ENCODE peak calls at places on chromosomes 7 and 10, in six cellular contexts. T is brain microvascular endothelial cell, H is EL, B is adrenal gland, X is kidney epithelial cell, N is ecto neural progenitor cell. Z is an unnamed sample.

GRCh38 chr7:27575647-27576046 is 87.0 kb downstream of the HIBADH start:
- DNase-seq in N (no peak), H (no peak), B (no peak), X (no peak), T (no peak), Z (no peak)

GRCh38 chr7:151592868-151593486 is 73.3 kb upstream of the RHEB start:
- DNase-seq in B (no peak), H (peak; percentile 92), T (peak; percentile 85), N (no peak), X (peak; percentile 96), Z (no peak)

GRCh38 chr7:79786187-79786586 is 332.7 kb upstream of the MAGI2 start:
- DNase-seq in X (no peak), B (no peak), T (no peak), N (no peak), H (no peak), Z (peak; percentile 28)

GRCh38 chr10:77510294-77510693 is 127.3 kb downstream of the KCNMA1 start:
- DNase-seq in T (no peak), N (no peak), B (no peak), H (no peak), X (no peak), Z (no peak)

GRCh38 chr10:20005638-20006037 is 189.4 kb downstream of the PLXDC2 start:
- DNase-seq in T (no peak), X (no peak), H (no peak), B (no peak), N (no peak), Z (no peak)

GRCh38 chr7:25710954-25711353 is 441.0 kb upstream of the NFE2L3 start:
- DNase-seq in X (no peak), H (no peak), N (no peak), T (no peak), B (no peak), Z (no peak)

GRCh38 chr10:13924020-13924725 is 337.4 kb downstream of the PRPF18 start:
- DNase-seq in N (no peak), B (no peak), T (peak; percentile 91), X (peak; percentile 78), H (peak; percentile 92), Z (no peak)

GRCh38 chr7:29319719-29320521 is 125.3 kb downstream of the CHN2 start:
- DNase-seq in B (no peak), H (no peak), T (no peak), N (no peak), X (no peak), Z (peak; percentile 64)

GRCh38 chr10:104680467-104681401 is 39.6 kb downstream of the SORCS3 start:
- DNase-seq in B (no peak), N (peak; percentile 70), T (no peak), H (peak; percentile 3), X (peak; percentile 23), Z (peak; percentile 86)

GRCh38 chr7:136919820-136920219 is 51.4 kb downstream of the CHRM2 start:
- DNase-seq in B (no peak), T (no peak), X (no peak), N (no peak), H (no peak), Z (no peak)

GRCh38 chr7:85328599-85328998 is 141.7 kb upstream of the SEMA3D start:
- DNase-seq in B (no peak), H (no peak), X (no peak), T (no peak), N (no peak), Z (no peak)

GRCh38 chr10:132540456-132540855 is 2.9 kb downstream of the INPP5A start:
- DNase-seq in T (peak; percentile 51), X (no peak), H (peak; percentile 66), B (no peak), N (no peak), Z (no peak)

GRCh38 chr7:157204134-157204533 is 65.4 kb downstream of the UBE3C start:
- DNase-seq in X (no peak), B (no peak), N (no peak), T (no peak), H (no peak), Z (no peak)

GRCh38 chr7:35519971-35520809 is 174.7 kb downstream of the HERPUD2 start:
- DNase-seq in B (peak; percentile 63), H (peak; percentile 69), X (peak; percentile 10), T (peak; percentile 42), N (peak; percentile 70), Z (peak; percentile 83)

GRCh38 chr10:5684971-5685763 is 529 bp downstream of the TASOR2 start:
- DNase-seq in T (peak; percentile 63), X (peak; percentile 43), B (peak; percentile 61), N (peak; percentile 81), H (peak; percentile 78), Z (peak; percentile 78)

GRCh38 chr10:4638116-4638515 is 187.9 kb upstream of the AKR1E2 start:
- DNase-seq in H (peak; percentile 15), X (no peak), N (no peak), T (no peak), B (no peak), Z (no peak)

GRCh38 chr7:127887631-127888030 is 143.6 kb downstream of the LRRC4 start:
- DNase-seq in X (no peak), B (no peak), N (no peak), T (no peak), H (no peak), Z (no peak)

GRCh38 chr7:89757910-89758309 is 396.4 kb upstream of the STEAP1 start:
- DNase-seq in X (no peak), H (no peak), N (no peak), T (no peak), B (no peak), Z (no peak)

GRCh38 chr10:28496481-28496961 is 36.4 kb upstream of the WAC start:
- DNase-seq in X (no peak), B (no peak), N (no peak), T (no peak), H (no peak), Z (no peak)

GRCh38 chr7:135782377-135782776 is 33.8 kb upstream of the FAM180A start:
- DNase-seq in T (no peak), N (no peak), X (no peak), B (no peak), H (no peak), Z (no peak)

GRCh38 chr7:75813084-75813483 is 522 bp downstream of the CCL24 start:
- DNase-seq in N (no peak), H (peak; percentile 10), B (no peak), T (peak; percentile 4), X (no peak), Z (no peak)

GRCh38 chr7:87785368-87785995 is 90.7 kb downstream of the SLC25A40 start:
- DNase-seq in B (no peak), N (no peak), T (no peak), H (no peak), X (no peak), Z (no peak)

GRCh38 chr7:131623154-131623553 is 66.7 kb upstream of the PODXL start:
- DNase-seq in N (no peak), T (peak; percentile 88), B (no peak), X (no peak), H (no peak), Z (no peak)

GRCh38 chr10:33245343-33245742 is 89.1 kb downstream of the NRP1 start:
- DNase-seq in H (no peak), N (no peak), B (no peak), X (no peak), T (no peak), Z (no peak)

GRCh38 chr10:50501478-50501877 is 122.3 kb downstream of the SGMS1 start:
- DNase-seq in N (no peak), H (peak; percentile 9), T (no peak), B (no peak), X (no peak), Z (no peak)

GRCh38 chr10:133358162-133358919 is 522 bp upstream of the FUOM start:
- DNase-seq in N (no peak), H (no peak), X (no peak), T (no peak), B (no peak), Z (no peak)

Z was measured in retina.